ENCODE peak calls at places on chromosome 19, in seven cellular contexts. K, Z, X, J, H, R and S are unnamed samples.

GRCh38 chr19:53947624-53948023 is 15.1 kb upstream of the CACNG8 start:
- DNase-seq in K (no peak), Z (no peak), X (peak; percentile 41), J (no peak), H (no peak), R (no peak), S (peak; percentile 84)

GRCh38 chr19:46471778-46472543 is 598 bp upstream of the PNMA8A start:
- DNase-seq in K (no peak), Z (peak; percentile 17), X (no peak), J (no peak), H (no peak), R (no peak), S (no peak)

GRCh38 chr19:15401397-15401710 is 17.4 kb downstream of the AKAP8L start:
- DNase-seq in K (no peak), Z (no peak), X (no peak), J (no peak), H (no peak), R (no peak), S (no peak)

GRCh38 chr19:37951816-37952210 is 44.8 kb downstream of the SIPA1L3 start:
- DNase-seq in K (no peak), Z (no peak), X (no peak), J (peak; percentile 38), H (no peak), R (no peak), S (no peak)

GRCh38 chr19:13887529-13887928 is 10.6 kb downstream of the NANOS3 start:
- DNase-seq in K (no peak), Z (no peak), X (no peak), J (peak; percentile 31), H (no peak), R (no peak), S (no peak)

GRCh38 chr19:15902254-15902653 is 4.4 kb upstream of the CYP4F2 start:
- DNase-seq in K (no peak), Z (no peak), X (no peak), J (no peak), H (no peak), R (no peak), S (no peak)

GRCh38 chr19:46772170-46773017 is 16.0 kb downstream of the SLC1A5 start:
- DNase-seq in K (no peak), Z (no peak), X (no peak), J (no peak), H (no peak), R (no peak), S (no peak)

GRCh38 chr19:5147971-5148793 is 179.3 kb downstream of the KDM4B start:
- DNase-seq in K (no peak), Z (no peak), X (no peak), J (no peak), H (no peak), R (no peak), S (no peak)

GRCh38 chr19:20928371-20928770 is 5.3 kb downstream of the ZNF85 start:
- DNase-seq in K (no peak), Z (no peak), X (no peak), J (no peak), H (no peak), R (no peak), S (no peak)

GRCh38 chr19:12801466-12802266 is at the start of the genes PRDX2 and THSD8:
- DNase-seq in K (peak; percentile 41), Z (peak; percentile 83), X (peak; percentile 71), J (no peak), H (peak; percentile 61), R (peak; percentile 70), S (no peak)

GRCh38 chr19:10289167-10289835 is 451 bp upstream of the ICAM5 start:
- DNase-seq in K (no peak), Z (no peak), X (no peak), J (no peak), H (peak; percentile 24), R (no peak), S (no peak)

GRCh38 chr19:46351241-46352041 is 4.6 kb downstream of the PPP5C start:
- DNase-seq in K (no peak), Z (no peak), X (peak; percentile 70), J (peak; percentile 58), H (no peak), R (no peak), S (peak; percentile 37)

GRCh38 chr19:1874554-1875185 is 10.6 kb downstream of the ABHD17A start:
- DNase-seq in K (no peak), Z (no peak), X (no peak), J (no peak), H (no peak), R (no peak), S (no peak)

GRCh38 chr19:16076154-16076957 is at the start of gene TPM4:
- DNase-seq in K (peak; percentile 77), Z (peak; percentile 72), X (no peak), J (peak; percentile 74), H (peak; percentile 73), R (peak; percentile 47), S (peak; percentile 93)

GRCh38 chr19:41324231-41324702 is 14.3 kb downstream of the CCDC97 start:
- DNase-seq in K (no peak), Z (no peak), X (no peak), J (no peak), H (no peak), R (no peak), S (peak; percentile 41)

GRCh38 chr19:8321760-8322637 is 703 bp downstream of the RPS28 start:
- DNase-seq in K (no peak), Z (no peak), X (no peak), J (no peak), H (no peak), R (no peak), S (no peak)

GRCh38 chr19:16266586-16266942 is 58.1 kb upstream of the KLF2 start:
- DNase-seq in K (no peak), Z (no peak), X (no peak), J (no peak), H (peak; percentile 49), R (no peak), S (no peak)

GRCh38 chr19:36850646-36851442 is at the start of gene ZNF345:
- DNase-seq in K (peak; percentile 90), Z (peak; percentile 88), X (peak; percentile 86), J (peak; percentile 91), H (peak; percentile 79), R (peak; percentile 90), S (peak; percentile 82)

GRCh38 chr19:1027020-1027952 is 878 bp downstream of the CNN2 start:
- DNase-seq in K (no peak), Z (no peak), X (peak; percentile 24), J (no peak), H (no peak), R (no peak), S (no peak)

GRCh38 chr19:41844601-41845000 is at the start of gene LYPD4:
- DNase-seq in K (no peak), Z (no peak), X (no peak), J (no peak), H (no peak), R (no peak), S (peak; percentile 58)

GRCh38 chr19:18719541-18719940 is 36.1 kb downstream of the CRTC1 start:
- DNase-seq in K (no peak), Z (no peak), X (no peak), J (no peak), H (no peak), R (no peak), S (no peak)

GRCh38 chr19:13441810-13442512 is 64.3 kb downstream of the CACNA1A start:
- DNase-seq in K (no peak), Z (no peak), X (peak; percentile 46), J (peak; percentile 27), H (peak; percentile 27), R (no peak), S (no peak)